ENCODE peak calls at places on chromosome 22, in five cellular contexts. E, G, R, T and A are unnamed samples.

GRCh38 chr22:42711281-42711731 is 9.4 kb downstream of the A4GALT start:
- DNase-seq in E (no peak), T (no peak), G (no peak), R (no peak), A (no peak)

GRCh38 chr22:39207141-39208012 is 37.4 kb downstream of the PDGFB start:
- DNase-seq in G (peak), E (no peak), R (no peak), T (no peak), A (no peak)

GRCh38 chr22:24322522-24322921 is 51.9 kb downstream of the SPECC1L start:
- DNase-seq in T (no peak), R (no peak), G (no peak), E (no peak), A (no peak)

GRCh38 chr22:24355574-24355973 is 71.8 kb upstream of the ADORA2A start:
- DNase-seq in R (no peak), E (no peak), T (no peak), G (no peak), A (no peak)

GRCh38 chr22:30301995-30302809 is 12.9 kb upstream of the CASTOR1 start:
- DNase-seq in T (no peak), E (no peak), G (peak), R (no peak), A (no peak)

GRCh38 chr22:38177926-38178604 is 3.6 kb downstream of the PLA2G6 start:
- DNase-seq in T (peak), G (peak), R (no peak), E (peak), A (peak)

GRCh38 chr22:42944409-42944808 is 70.5 kb downstream of the PACSIN2 start:
- DNase-seq in R (no peak), T (no peak), E (no peak), G (no peak), A (no peak)

GRCh38 chr22:50325444-50326224 is 1.2 kb downstream of the DENND6B start:
- DNase-seq in G (no peak), T (peak), R (no peak), E (no peak), A (no peak)

GRCh38 chr22:24289138-24289537 is 18.5 kb downstream of the SPECC1L start:
- DNase-seq in E (no peak), R (no peak), G (peak), T (no peak), A (no peak)

GRCh38 chr22:44030702-44031082 is 6.6 kb downstream of the PARVB start:
- DNase-seq in E (no peak), T (peak), G (no peak), R (no peak), A (no peak)

GRCh38 chr22:24101966-24102365 is 79.3 kb upstream of the SUSD2 start:
- DNase-seq in R (no peak), E (no peak), G (no peak), T (no peak), A (no peak)

GRCh38 chr22:45278125-45278524 is 6.6 kb upstream of the UPK3A start:
- DNase-seq in E (no peak), R (no peak), T (no peak), G (no peak), A (no peak)

GRCh38 chr22:29825578-29825977 is 12.5 kb downstream of the ASCC2 start:
- DNase-seq in E (no peak), G (no peak), R (no peak), T (no peak), A (no peak)

GRCh38 chr22:24066260-24066659 is 55.2 kb downstream of the CABIN1 start:
- DNase-seq in G (no peak), R (no peak), T (no peak), E (no peak), A (no peak)

GRCh38 chr22:32958021-32958420 is 100.2 kb downstream of the SYN3 start:
- DNase-seq in T (no peak), G (no peak), E (no peak), R (no peak), A (no peak)

GRCh38 chr22:31901388-31902137 is 42.8 kb upstream of the YWHAH start:
- DNase-seq in T (peak), R (no peak), G (no peak), E (no peak), A (no peak)

DNA sequence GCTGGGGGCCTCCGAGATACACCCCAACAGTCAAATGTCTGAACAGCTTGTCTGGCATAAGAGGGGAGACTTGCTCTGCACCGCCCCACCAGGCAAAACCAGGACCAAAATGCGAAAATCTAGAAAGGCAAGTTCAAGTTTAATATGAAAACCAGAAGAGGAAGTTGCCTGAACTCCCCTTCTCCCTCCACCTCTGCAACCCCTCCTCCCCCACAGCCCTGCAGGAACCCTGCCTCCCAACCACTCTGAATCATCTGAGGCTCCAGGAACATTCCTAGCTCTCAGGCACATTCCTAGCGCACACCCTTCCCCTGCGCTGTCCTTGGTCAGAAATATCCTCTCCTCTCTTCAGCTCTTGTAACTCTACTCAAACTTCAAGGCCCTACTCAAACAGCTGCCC is 36.7 kb downstream of the ISX start:
- DNase-seq in G (peak), T (peak), E (no peak), R (no peak), A (peak)
- TF ChIP-seq CEBPB in G (no peak), T (no peak), E (no peak), R (no peak), A (no peak)

GRCh38 chr22:20013382-20013871 is 3.2 kb downstream of the ARVCF start:
- DNase-seq in T (peak), G (peak), E (peak), R (no peak), A (peak)
- TF ChIP-seq SMC3 in T (peak), G (peak), E (peak), R (peak), A (peak)

GRCh38 chr22:21816787-21817496 is 50.5 kb downstream of the MAPK1 start:
- DNase-seq in R (peak), E (no peak), T (peak), G (peak), A (peak)
- TF ChIP-seq CEBPB in R (no peak), E (no peak), T (no peak), G (peak), A (no peak)

GRCh38 chr22:21841422-21841821 is 26.0 kb downstream of the MAPK1 start:
- DNase-seq in R (no peak), G (no peak), E (peak), T (no peak), A (no peak)

GRCh38 chr22:21842946-21843345 is 24.5 kb downstream of the MAPK1 start:
- DNase-seq in R (no peak), G (no peak), T (no peak), E (no peak), A (no peak)

GRCh38 chr22:21837184-21837979 is 30.1 kb downstream of the MAPK1 start:
- DNase-seq in T (no peak), E (peak), G (peak), R (no peak), A (peak)

GRCh38 chr22:21839765-21840140 is 27.7 kb downstream of the MAPK1 start:
- DNase-seq in E (no peak), R (no peak), T (no peak), G (no peak), A (no peak)

DNA sequence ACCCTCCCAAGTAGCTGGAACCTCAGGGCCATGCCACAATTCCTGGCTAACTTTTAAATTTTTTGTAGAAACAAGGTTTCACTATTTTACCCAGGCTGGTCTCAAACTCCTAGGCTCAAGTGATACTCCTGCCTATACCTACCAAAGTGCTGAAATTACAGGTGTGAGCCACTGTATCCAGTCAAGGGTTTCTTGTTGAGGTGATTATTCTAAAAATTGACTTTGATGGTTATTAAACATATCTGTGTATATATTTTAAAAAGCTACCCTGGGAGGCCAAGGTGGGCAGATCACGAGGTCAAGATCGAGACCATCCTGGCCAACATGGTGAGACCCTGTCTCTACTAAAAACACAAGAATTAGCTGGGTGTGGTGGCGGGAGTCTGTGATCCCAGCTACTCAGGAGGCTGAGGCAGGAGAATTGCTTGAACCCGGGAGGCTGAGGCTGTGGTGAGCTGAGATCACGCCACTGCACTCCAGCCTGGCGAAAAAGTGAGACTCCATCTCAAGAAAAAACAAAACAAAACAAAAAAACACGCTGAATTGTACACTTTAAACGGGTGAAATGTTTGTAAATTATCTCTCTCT is 27.1 kb downstream of the MAPK1 start:
- DNase-seq in E (no peak), R (no peak), G (no peak), T (no peak), A (no peak)
- TF ChIP-seq SMC3 in E (no peak), R (no peak), G (no peak), T (no peak), A (no peak)

DNA sequence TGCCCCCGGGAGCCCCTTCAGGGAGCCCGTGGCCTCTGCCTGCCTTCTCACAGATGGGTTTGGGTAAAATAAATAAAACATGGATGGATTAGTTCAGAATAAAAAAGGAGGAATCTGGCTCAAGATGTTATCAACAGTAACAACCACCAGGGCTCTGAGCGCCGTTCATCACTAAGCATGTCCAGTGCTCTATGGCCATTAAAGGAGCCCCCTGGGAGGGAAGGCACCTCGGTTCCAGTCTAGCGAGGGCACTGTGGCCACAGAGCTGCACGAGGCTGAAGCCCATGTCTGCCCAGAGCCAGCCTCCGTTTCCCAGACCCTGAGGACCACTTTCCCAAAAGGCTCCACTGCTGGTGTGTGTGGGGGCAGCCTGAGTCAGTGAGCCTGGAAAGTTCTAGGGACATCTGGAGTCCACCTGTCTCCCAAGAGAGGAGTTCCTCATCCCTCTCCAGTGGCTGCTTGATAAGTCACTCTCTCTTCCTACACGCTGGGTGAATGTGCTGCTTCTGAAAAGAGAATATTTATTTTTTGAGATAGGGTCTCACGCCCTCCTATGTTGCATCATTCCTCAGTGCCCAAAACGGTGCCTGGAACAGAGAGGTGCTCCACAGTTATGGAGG is 614.6 kb downstream of the TBC1D22A start:
- DNase-seq in T (no peak), E (no peak), R (no peak), G (no peak), A (no peak)
- TF ChIP-seq CEBPB in T (no peak), E (no peak), R (no peak), G (no peak), A (no peak)

DNA sequence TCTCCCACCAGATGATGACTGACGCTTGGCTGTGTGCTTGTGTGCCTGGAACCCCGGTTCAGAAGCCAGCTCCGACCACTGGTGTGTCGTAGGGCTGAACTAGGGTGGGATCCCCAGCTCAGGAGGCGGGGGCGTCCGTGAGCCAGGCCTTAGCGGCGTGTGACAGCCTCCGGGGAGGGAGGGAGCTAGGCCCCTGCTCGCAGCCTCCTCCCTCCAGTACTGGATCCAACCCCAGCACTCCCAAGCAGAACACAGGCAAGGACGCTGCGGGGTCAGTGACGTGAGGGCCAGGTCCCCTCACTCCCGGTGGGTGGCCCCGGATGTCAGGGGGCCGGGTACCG is 410 bp downstream of the PMM1 start:
- DNase-seq in R (no peak), T (no peak), E (no peak), G (no peak), A (no peak)
- TF ChIP-seq SMC3 in R (no peak), T (no peak), E (no peak), G (no peak), A (no peak)